ENCODE peak calls at places on chromosomes 16 and 17, in seven cellular contexts. S is aorta, F is cardiac fibroblast, W is germinal center, Q is omental fat pad, P is NCI-H1048, N is NCI-H2081 treated with DMSO at 0.1 percent for 48 hours. B is an unnamed sample.
A peak's percentile ranks its signal among the peaks of the same experiment; 100 is the strongest.

GRCh38 chr17:58344791-58345157 is 7.2 kb downstream of the SUPT4H1 start:
- DNase-seq in S (peak; percentile 57), F (no peak), W (no peak), Q (no peak), P (no peak), N (no peak), B (no peak)

GRCh38 chr16:29908719-29909220 is 8.5 kb downstream of the ASPHD1 start:
- DNase-seq in S (peak; percentile 9), F (no peak), W (no peak), Q (no peak), P (no peak), N (no peak), B (no peak)

GRCh38 chr16:87602821-87603683 is 744 bp downstream of the JPH3 start:
- DNase-seq in S (no peak), F (no peak), W (no peak), Q (no peak), P (no peak), N (no peak), B (no peak)

GRCh38 chr17:15092762-15093161 is 172.4 kb downstream of the PMP22 start:
- DNase-seq in S (no peak), F (peak; percentile 25), W (no peak), Q (no peak), P (no peak), N (no peak), B (peak; percentile 10)

GRCh38 chr17:17684901-17685774 is 3.9 kb downstream of the RAI1 start:
- DNase-seq in S (no peak), F (peak; percentile 41), W (no peak), Q (no peak), P (no peak), N (peak; percentile 36), B (no peak)

GRCh38 chr16:67302882-67303434 is 23.6 kb downstream of the KCTD19 start:
- DNase-seq in S (no peak), F (no peak), W (no peak), Q (no peak), P (no peak), N (no peak), B (no peak)

GRCh38 chr17:47803201-47803600 is 18.4 kb downstream of the OSBPL7 start:
- DNase-seq in S (no peak), F (no peak), W (no peak), Q (no peak), P (no peak), N (no peak), B (no peak)

GRCh38 chr16:3180445-3180878 is 7.5 kb upstream of the OR1F1 start:
- DNase-seq in S (peak; percentile 52), F (peak; percentile 77), W (no peak), Q (no peak), P (no peak), N (no peak), B (no peak)

GRCh38 chr16:85369060-85369459 is 244.1 kb upstream of the GSE1 start:
- DNase-seq in S (no peak), F (no peak), W (no peak), Q (no peak), P (no peak), N (no peak), B (no peak)

GRCh38 chr17:82103588-82104451 is 5.8 kb upstream of the FASN start:
- DNase-seq in S (no peak), F (peak; percentile 25), W (no peak), Q (no peak), P (no peak), N (no peak), B (no peak)

GRCh38 chr16:3542601-3543373 is 34.4 kb downstream of the NLRC3 start:
- DNase-seq in S (no peak), F (no peak), W (no peak), Q (no peak), P (no peak), N (no peak), B (no peak)

GRCh38 chr17:28944343-28944742 is 7.0 kb downstream of the PHF12 start:
- DNase-seq in S (no peak), F (no peak), W (no peak), Q (no peak), P (no peak), N (no peak), B (no peak)

GRCh38 chr16:49855280-49855821 is 561 bp downstream of the ZNF423 start:
- DNase-seq in S (peak; percentile 95), F (peak; percentile 85), W (peak; percentile 70), Q (no peak), P (no peak), N (no peak), B (peak; percentile 81)

GRCh38 chr16:81774348-81774747 is 4.7 kb upstream of the PLCG2 start:
- DNase-seq in S (no peak), F (no peak), W (peak; percentile 58), Q (no peak), P (no peak), N (no peak), B (no peak)

GRCh38 chr16:2340564-2341455 is at the start of gene ABCA3:
- DNase-seq in S (peak; percentile 98), F (peak; percentile 89), W (peak; percentile 96), Q (peak; percentile 77), P (peak; percentile 60), N (peak; percentile 63), B (peak; percentile 100)

GRCh38 chr17:75558666-75559530 is 28.7 kb upstream of the MYO15B start:
- DNase-seq in S (no peak), F (no peak), W (no peak), Q (no peak), P (no peak), N (no peak), B (no peak)

GRCh38 chr17:879546-879945 is 97.4 kb downstream of the MRM3 start:
- DNase-seq in S (peak; percentile 89), F (peak; percentile 82), W (peak; percentile 80), Q (peak; percentile 42), P (no peak), N (no peak), B (peak; percentile 67)

GRCh38 chr16:29816694-29817441 is 916 bp downstream of the PAGR1 start:
- DNase-seq in S (peak; percentile 89), F (peak; percentile 63), W (peak; percentile 59), Q (no peak), P (no peak), N (no peak), B (peak; percentile 71)

GRCh38 chr17:82344175-82344907 is 10.8 kb upstream of the SECTM1 start:
- DNase-seq in S (no peak), F (no peak), W (no peak), Q (no peak), P (no peak), N (no peak), B (no peak)

GRCh38 chr16:29854520-29855100 is 8.4 kb downstream of the CDIPT start:
- DNase-seq in S (no peak), F (peak; percentile 17), W (no peak), Q (no peak), P (no peak), N (no peak), B (no peak)

GRCh38 chr16:22813946-22814325 is at the start of gene HS3ST2:
- DNase-seq in S (peak; percentile 91), F (peak; percentile 2), W (peak; percentile 18), Q (no peak), P (no peak), N (no peak), B (peak; percentile 69)

GRCh38 chr17:67750067-67750466 is 32.3 kb downstream of the NOL11 start:
- DNase-seq in S (peak; percentile 6), F (no peak), W (no peak), Q (no peak), P (no peak), N (no peak), B (no peak)

GRCh38 chr17:4519361-4519788 is 20.7 kb downstream of the SPNS2 start:
- DNase-seq in S (no peak), F (no peak), W (no peak), Q (no peak), P (no peak), N (no peak), B (no peak)

GRCh38 chr16:29644973-29645698 is 17.9 kb upstream of the SPN start:
- DNase-seq in S (no peak), F (no peak), W (peak; percentile 38), Q (no peak), P (no peak), N (no peak), B (no peak)

GRCh38 chr16:66189951-66190350 is 176.5 kb upstream of the CDH5 start:
- DNase-seq in S (no peak), F (peak; percentile 64), W (no peak), Q (no peak), P (no peak), N (no peak), B (peak; percentile 55)

GRCh38 chr17:48576479-48577309 is 1.5 kb downstream of the HOXB4 start:
- DNase-seq in S (peak; percentile 88), F (no peak), W (no peak), Q (no peak), P (no peak), N (no peak), B (no peak)

GRCh38 chr17:28335959-28336871 is 654 bp downstream of the TNFAIP1 start:
- DNase-seq in S (peak; percentile 81), F (peak; percentile 87), W (no peak), Q (no peak), P (peak; percentile 35), N (peak; percentile 5), B (peak; percentile 75)

GRCh38 chr17:9150407-9151090 is 129.2 kb downstream of the NTN1 start:
- DNase-seq in S (peak; percentile 83), F (no peak), W (no peak), Q (no peak), P (no peak), N (no peak), B (no peak)

GRCh38 chr16:77064037-77064436 is 127.0 kb upstream of the MON1B start:
- DNase-seq in S (no peak), F (no peak), W (no peak), Q (no peak), P (no peak), N (no peak), B (no peak)